ENCODE peak calls at places on chromosomes 7 and 10, in four cellular contexts. K, C, F and U are unnamed samples.

GRCh38 chr7:128128401-128128800 is 97.2 kb upstream of the LRRC4 start:
- DNase-seq in K (no peak), C (no peak), F (no peak), U (no peak)

GRCh38 chr7:52831321-52831720 is 204.1 kb upstream of the POM121L12 start:
- DNase-seq in K (no peak), C (no peak), F (no peak), U (no peak)

GRCh38 chr7:157320607-157320979 is 16.2 kb upstream of the DNAJB6 start:
- DNase-seq in K (no peak), C (peak), F (no peak), U (no peak)

GRCh38 chr10:287814-288213 is 152.6 kb downstream of the ZMYND11 start:
- DNase-seq in K (no peak), C (no peak), F (no peak), U (no peak)

GRCh38 chr7:29511851-29512250 is 51.8 kb upstream of the PRR15 start:
- DNase-seq in K (no peak), C (no peak), F (no peak), U (no peak)

GRCh38 chr10:31315453-31315852 is 3.6 kb upstream of the ZEB1 start:
- DNase-seq in K (no peak), C (peak), F (no peak), U (no peak)

GRCh38 chr7:139588632-139589031 is 65.1 kb downstream of the CLEC2L start:
- DNase-seq in K (no peak), C (peak), F (no peak), U (no peak)

GRCh38 chr10:8331896-8332729 is 277.6 kb downstream of the GATA3 start:
- DNase-seq in K (peak), C (peak), F (peak), U (no peak)

GRCh38 chr10:71244638-71245419 is 32.5 kb downstream of the UNC5B start:
- DNase-seq in K (no peak), C (peak), F (no peak), U (no peak)

GRCh38 chr10:110077436-110078120 is 69.8 kb downstream of the ADD3 start:
- DNase-seq in K (no peak), C (peak), F (no peak), U (no peak)

GRCh38 chr7:24591152-24591551 is 17.9 kb downstream of the PALS2 start:
- DNase-seq in K (no peak), C (no peak), F (no peak), U (no peak)

GRCh38 chr10:72801263-72801868 is 92.2 kb upstream of the OIT3 start:
- DNase-seq in K (no peak), C (no peak), F (no peak), U (no peak)

GRCh38 chr10:35690534-35690933 is 48.4 kb upstream of the FZD8 start:
- DNase-seq in K (no peak), C (no peak), F (no peak), U (no peak)

GRCh38 chr10:5943536-5943935 is 33.8 kb downstream of the IL15RA start:
- DNase-seq in K (no peak), C (peak), F (no peak), U (no peak)

GRCh38 chr7:69617364-69617763 is 19.1 kb downstream of the AUTS2 start:
- DNase-seq in K (no peak), C (no peak), F (no peak), U (no peak)

GRCh38 chr10:103448751-103449150 is 3.4 kb downstream of the CALHM2 start:
- DNase-seq in K (no peak), C (peak), F (no peak), U (no peak)

GRCh38 chr7:136214356-136214755 is 237.2 kb upstream of the MTPN start:
- DNase-seq in K (no peak), C (no peak), F (no peak), U (no peak)

GRCh38 chr10:43376828-43377227 is 5.4 kb downstream of the FXYD4 start:
- DNase-seq in K (no peak), C (no peak), F (no peak), U (no peak)

GRCh38 chr10:95290801-95291633 is at the start of gene PDLIM1:
- DNase-seq in K (peak), C (no peak), F (peak), U (peak)

GRCh38 chr10:20093600-20093999 is 277.4 kb downstream of the PLXDC2 start:
- DNase-seq in K (no peak), C (no peak), F (no peak), U (no peak)

GRCh38 chr10:20088302-20088701 is 272.1 kb downstream of the PLXDC2 start:
- DNase-seq in K (no peak), C (no peak), F (no peak), U (no peak)

GRCh38 chr10:20089884-20090283 is 273.7 kb downstream of the PLXDC2 start:
- DNase-seq in K (no peak), C (no peak), F (no peak), U (no peak)

DNA sequence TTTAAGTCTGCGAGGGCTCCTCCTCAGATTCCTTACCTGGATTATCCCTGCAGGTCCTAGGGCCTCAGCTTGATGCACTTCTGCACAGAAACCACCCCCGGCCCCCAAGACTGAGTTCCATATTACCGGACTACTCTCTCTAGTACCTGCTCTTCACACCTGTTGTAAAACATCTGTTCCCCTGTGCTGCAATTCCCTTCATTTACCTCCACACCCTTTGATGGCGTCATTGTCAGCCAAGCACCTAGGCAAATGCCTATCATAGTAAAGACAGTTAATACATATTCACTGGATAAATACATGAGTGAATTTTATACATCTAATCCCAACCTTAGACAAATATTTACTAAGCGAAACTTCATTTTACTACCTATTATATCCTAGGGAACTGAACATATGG is 275.5 kb downstream of the PLXDC2 start:
- DNase-seq in K (no peak), C (no peak), F (no peak), U (no peak)
- TF ChIP-seq CTCF in K (no peak), C (no peak), F (no peak), U (no peak)

GRCh38 chr10:64973391-64973790 is 1452.2 kb downstream of the REEP3 start:
- DNase-seq in K (no peak), C (no peak), F (no peak), U (no peak)

GRCh38 chr10:64976150-64976549 is 1454.9 kb downstream of the REEP3 start:
- DNase-seq in K (no peak), C (no peak), F (no peak), U (no peak)

DNA sequence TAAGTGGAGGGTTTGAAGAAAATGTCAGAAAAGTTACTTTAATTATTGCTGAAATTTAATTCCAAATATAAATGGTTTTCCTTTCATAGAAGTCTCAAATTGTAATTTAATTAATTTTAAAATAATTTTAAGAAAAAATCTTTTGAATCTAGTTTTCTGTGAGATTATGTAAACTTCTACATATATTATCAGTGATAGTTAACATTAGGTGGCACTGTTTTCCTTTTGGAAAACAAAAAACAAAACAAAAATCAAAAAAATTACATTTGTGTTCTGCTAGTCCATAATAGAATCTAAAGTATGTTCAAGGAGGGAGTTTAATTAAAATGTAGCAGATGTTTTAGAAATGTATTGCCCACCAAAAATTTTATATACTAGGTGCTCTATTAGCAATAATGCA is 1456.7 kb downstream of the REEP3 start:
- DNase-seq in K (no peak), C (no peak), F (no peak), U (no peak)
- TF ChIP-seq CTCF in K (no peak), C (no peak), F (no peak), U (peak)

GRCh38 chr10:84783386-84783785 is 455.0 kb downstream of the CCSER2 start:
- DNase-seq in K (peak), C (peak), F (peak), U (no peak)
- TF ChIP-seq CTCF in K (peak), C (peak), F (peak), U (peak)

GRCh38 chr10:93991101-93991500 is 2.6 kb upstream of the PLCE1 start:
- DNase-seq in K (no peak), C (no peak), F (no peak), U (no peak)

GRCh38 chr10:93993782-93994668 is at the start of gene PLCE1:
- DNase-seq in K (peak), C (peak), F (peak), U (peak)

GRCh38 chr10:93991596-93992284 is 2.0 kb upstream of the PLCE1 start:
- DNase-seq in K (peak), C (peak), F (no peak), U (peak)

GRCh38 chr10:93993414-93993781 is 333 bp upstream of the PLCE1 start:
- DNase-seq in K (no peak), C (no peak), F (no peak), U (no peak)

DNA sequence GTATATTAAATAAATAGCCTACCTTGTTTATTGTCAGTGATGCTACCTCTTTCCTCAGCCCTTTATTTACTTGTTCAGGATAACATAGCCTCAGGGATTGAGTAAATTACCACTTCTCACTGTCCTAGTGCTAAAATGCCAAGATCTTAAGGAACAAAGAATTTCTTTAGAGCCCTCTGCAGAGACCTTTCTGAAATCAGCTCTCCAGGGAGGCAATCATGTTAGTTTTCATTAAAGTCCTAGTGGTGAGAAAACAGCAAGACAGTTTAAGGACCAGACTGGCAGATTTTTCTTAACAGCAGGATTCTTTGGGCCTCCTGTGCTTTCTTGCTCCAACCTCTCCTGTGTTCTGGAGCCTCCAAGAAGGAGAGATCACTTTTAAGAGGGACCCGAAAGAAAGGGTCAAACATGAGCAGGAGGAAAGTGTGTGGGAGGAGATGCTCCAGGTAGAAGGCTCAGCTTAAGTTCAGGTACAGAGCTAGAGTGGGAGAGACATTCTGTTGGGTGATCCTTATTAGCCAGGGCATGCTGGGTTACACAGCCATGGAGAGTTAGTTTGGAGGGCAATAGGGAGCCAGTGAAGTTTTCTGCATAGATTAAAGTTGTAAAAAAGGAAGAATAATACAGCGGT is 1.2 kb upstream of the PLCE1 start:
- DNase-seq in K (no peak), C (peak), F (no peak), U (no peak)
- TF ChIP-seq CTCF in K (peak), C (peak), F (peak), U (peak)

GRCh38 chr10:60203993-60204618 is 185.6 kb downstream of the ANK3 start:
- DNase-seq in K (peak), C (peak), F (no peak), U (no peak)
- TF ChIP-seq CTCF in K (peak), C (peak), F (peak), U (peak)

GRCh38 chr7:22853674-22854157 is 31.1 kb upstream of the TOMM7 start:
- DNase-seq in K (no peak), C (peak), F (no peak), U (no peak)
- TF ChIP-seq CTCF in K (no peak), C (no peak), F (no peak), U (no peak)

GRCh38 chr10:99659031-99659867 is at the start of gene ENTPD7:
- DNase-seq in K (peak), C (peak), F (peak), U (peak)
- TF ChIP-seq CTCF in K (peak), C (no peak), F (peak), U (no peak)